ENCODE peak calls at places on chromosome 22, in four cellular contexts. K, M, H and P are unnamed samples.

GRCh38 chr22:47259990-47260389 is 497.5 kb downstream of the TBC1D22A start:
- DNase-seq in K (no peak), M (no peak), H (peak), P (peak)

GRCh38 chr22:43289976-43290663 is 53.1 kb downstream of the SCUBE1 start:
- DNase-seq in K (no peak), M (no peak), H (peak), P (no peak)

GRCh38 chr22:30312053-30312452 is 14.7 kb downstream of the TBC1D10A start:
- DNase-seq in K (no peak), M (peak), H (no peak), P (no peak)

GRCh38 chr22:40436460-40437431 is 66.4 kb downstream of the SGSM3 start:
- DNase-seq in K (no peak), M (peak), H (no peak), P (no peak)

GRCh38 chr22:19037282-19038163 is 84.7 kb downstream of the DGCR2 start:
- DNase-seq in K (no peak), M (no peak), H (peak), P (peak)

GRCh38 chr22:31248965-31249940 is 37.2 kb downstream of the LIMK2 start:
- DNase-seq in K (no peak), M (no peak), H (no peak), P (no peak)

GRCh38 chr22:50276143-50276542 is 6.0 kb upstream of the MAPK11 start:
- DNase-seq in K (no peak), M (no peak), H (no peak), P (no peak)

GRCh38 chr22:50199836-50200332 is 927 bp upstream of the SELENOO start:
- DNase-seq in K (no peak), M (no peak), H (no peak), P (no peak)

GRCh38 chr22:24592144-24592845 is 578 bp downstream of the LRRC75B start:
- DNase-seq in K (no peak), M (peak), H (no peak), P (no peak)

GRCh38 chr22:17258015-17258827 is 39.0 kb upstream of the ADA2 start:
- DNase-seq in K (no peak), M (peak), H (peak), P (no peak)

GRCh38 chr22:21591695-21592094 is 24.2 kb downstream of the UBE2L3 start:
- DNase-seq in K (no peak), M (no peak), H (no peak), P (no peak)

GRCh38 chr22:35549338-35549737 is 8.7 kb downstream of the RASD2 start:
- DNase-seq in K (no peak), M (no peak), H (no peak), P (no peak)

GRCh38 chr22:17149073-17149815 is 9.8 kb downstream of the HDHD5 start:
- DNase-seq in K (no peak), M (no peak), H (no peak), P (no peak)

GRCh38 chr22:25200967-25201366 is 1.3 kb downstream of the CRYBB3 start:
- DNase-seq in K (no peak), M (no peak), H (no peak), P (no peak)

GRCh38 chr22:22207845-22208564 is 36.6 kb upstream of the VPREB1 start:
- DNase-seq in K (no peak), M (peak), H (peak), P (no peak)

GRCh38 chr22:19046287-19046686 is 75.9 kb downstream of the DGCR2 start:
- DNase-seq in K (no peak), M (no peak), H (no peak), P (no peak)

GRCh38 chr22:30178180-30179126 is 68.1 kb downstream of the LIF start:
- DNase-seq in K (no peak), M (no peak), H (no peak), P (no peak)

GRCh38 chr22:30860176-30861105 is 108.1 kb downstream of the MORC2 start:
- DNase-seq in K (no peak), M (no peak), H (peak), P (peak)

GRCh38 chr22:24996420-24996952 is 44.0 kb downstream of the KIAA1671 start:
- DNase-seq in K (no peak), M (peak), H (no peak), P (no peak)

GRCh38 chr22:49629586-49630447 is 197.9 kb downstream of the BRD1 start:
- DNase-seq in K (no peak), M (no peak), H (no peak), P (no peak)

GRCh38 chr22:39297490-39298193 is 21.8 kb downstream of the RPL3 start:
- DNase-seq in K (no peak), M (no peak), H (no peak), P (no peak)

GRCh38 chr22:46079861-46080821 is 70.2 kb upstream of the PPARA start:
- DNase-seq in K (no peak), M (peak), H (peak), P (no peak)

GRCh38 chr22:37556750-37557149 is 3.5 kb upstream of the CDC42EP1 start:
- DNase-seq in K (no peak), M (no peak), H (no peak), P (no peak)
- TF ChIP-seq CTCF in K (no peak), M (no peak), H (no peak), P (no peak)

GRCh38 chr22:36872866-36873498 is 12.2 kb downstream of the NCF4 start:
- DNase-seq in K (no peak), M (no peak), H (no peak), P (no peak)

GRCh38 chr22:36874731-36875130 is 13.9 kb downstream of the NCF4 start:
- DNase-seq in K (no peak), M (no peak), H (no peak), P (no peak)

GRCh38 chr22:36874309-36874696 is 13.5 kb downstream of the NCF4 start:
- DNase-seq in K (no peak), M (no peak), H (no peak), P (no peak)

GRCh38 chr22:36872084-36872483 is 11.3 kb downstream of the NCF4 start:
- DNase-seq in K (no peak), M (no peak), H (no peak), P (no peak)

GRCh38 chr22:36873614-36874308 is 13.0 kb downstream of the NCF4 start:
- DNase-seq in K (peak), M (peak), H (no peak), P (no peak)
- TF ChIP-seq CTCF in K (peak), M (peak), H (no peak), P (peak)

GRCh38 chr22:27029584-27030130 is 372.3 kb downstream of the MIAT start:
- DNase-seq in K (no peak), M (no peak), H (no peak), P (no peak)

GRCh38 chr22:27028093-27028492 is 370.7 kb downstream of the MIAT start:
- DNase-seq in K (no peak), M (no peak), H (no peak), P (no peak)

GRCh38 chr22:27032121-27032761 is 374.9 kb downstream of the MIAT start:
- DNase-seq in K (no peak), M (no peak), H (no peak), P (no peak)
- TF ChIP-seq CTCF in K (no peak), M (no peak), H (no peak), P (peak)

GRCh38 chr22:44311855-44312170 is 938 bp downstream of the SHISAL1 start:
- DNase-seq in K (peak), M (peak), H (no peak), P (no peak)

GRCh38 chr22:44312766-44313165 is at the start of gene SHISAL1:
- DNase-seq in K (no peak), M (no peak), H (no peak), P (no peak)

GRCh38 chr22:44309137-44309536 is 3.6 kb downstream of the SHISAL1 start:
- DNase-seq in K (peak), M (peak), H (peak), P (no peak)

GRCh38 chr22:44309647-44310046 is 3.1 kb downstream of the SHISAL1 start:
- DNase-seq in K (no peak), M (no peak), H (no peak), P (no peak)

DNA sequence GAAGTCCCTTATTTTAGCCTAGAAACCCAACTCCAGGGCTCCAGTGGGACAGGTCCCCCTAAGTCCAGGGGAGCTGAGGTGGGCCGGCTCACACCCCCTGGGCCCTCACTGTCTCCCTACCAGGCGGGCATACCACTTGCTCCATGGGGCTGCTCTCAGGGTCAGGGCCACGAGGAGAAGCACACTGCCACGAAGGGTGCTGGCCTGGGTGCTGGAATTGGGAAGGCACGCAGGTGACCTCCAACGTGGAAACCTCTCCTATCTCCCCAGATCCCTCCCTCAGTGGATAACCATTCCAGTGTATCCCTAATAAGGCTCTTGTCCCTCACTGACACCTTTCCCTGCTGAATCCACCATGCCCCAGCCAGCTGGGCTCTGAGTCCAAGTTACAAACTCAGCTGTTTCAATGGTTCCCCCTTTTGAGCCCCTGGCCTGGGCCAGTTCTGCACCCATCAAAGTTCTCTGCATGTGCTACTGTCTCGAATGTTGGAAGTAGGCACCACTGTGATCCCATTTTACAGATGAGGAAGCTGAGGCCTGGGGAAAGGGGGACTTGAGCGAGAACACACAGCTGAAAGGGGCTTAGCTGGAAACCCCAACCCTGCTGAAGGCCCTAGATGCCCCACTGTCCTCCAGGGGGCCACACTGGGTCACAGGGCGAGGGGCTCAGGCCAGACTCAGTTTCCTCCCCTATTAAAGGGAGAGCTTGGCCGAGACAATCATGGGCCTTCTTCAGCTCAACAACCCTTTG is 1.5 kb downstream of the SHISAL1 start:
- DNase-seq in K (no peak), M (no peak), H (no peak), P (no peak)
- TF ChIP-seq CTCF in K (peak), M (no peak), H (no peak), P (no peak)